ENCODE peak calls at places on chromosomes 4 and X, in four cellular contexts. One of them, this sample, is unnamed.

GRCh38 chr4:92305148-92305877 is 1.5 kb downstream of the GRID2 start:
- DNase-seq in K562: peak; percentile 0
- DNase-seq in GM12878: no peak
- DNase-seq in IMR-90: peak; percentile 32
- DNase-seq in this sample: peak; percentile 67

GRCh38 chr4:188603646-188604045 is 464.4 kb downstream of the TRIML1 start:
- DNase-seq in GM12878: no peak
- DNase-seq in K562: no peak
- DNase-seq in IMR-90: peak; percentile 12
- DNase-seq in this sample: no peak

GRCh38 chrX:151702021-151702714 is 6.9 kb downstream of the PRRG3 start:
- DNase-seq in GM12878: no peak
- DNase-seq in IMR-90: no peak
- DNase-seq in K562: no peak
- DNase-seq in this sample: no peak

GRCh38 chr4:119525005-119525749 is 103.4 kb downstream of the PDE5A start:
- DNase-seq in GM12878: no peak
- DNase-seq in K562: no peak
- DNase-seq in IMR-90: peak; percentile 91
- DNase-seq in this sample: peak; percentile 90

GRCh38 chr4:16591867-16592266 is 306.6 kb downstream of the LDB2 start:
- DNase-seq in K562: no peak
- DNase-seq in GM12878: no peak
- DNase-seq in IMR-90: no peak
- DNase-seq in this sample: no peak

GRCh38 chrX:105552395-105552794 is 269.9 kb upstream of the NRK start:
- DNase-seq in IMR-90: no peak
- DNase-seq in GM12878: no peak
- DNase-seq in K562: no peak
- DNase-seq in this sample: peak; percentile 1

GRCh38 chrX:54825716-54826428 is 18.3 kb downstream of the MAGED2 start:
- DNase-seq in K562: no peak
- DNase-seq in IMR-90: peak; percentile 7
- DNase-seq in GM12878: no peak
- DNase-seq in this sample: no peak

GRCh38 chrX:20433376-20433775 is 166.7 kb upstream of the RPS6KA3 start:
- DNase-seq in GM12878: no peak
- DNase-seq in K562: no peak
- DNase-seq in IMR-90: peak; percentile 24
- DNase-seq in this sample: no peak

GRCh38 chrX:107713205-107714195 is 62.1 kb downstream of the TSC22D3 start:
- DNase-seq in IMR-90: no peak
- DNase-seq in K562: no peak
- DNase-seq in GM12878: no peak
- DNase-seq in this sample: no peak

GRCh38 chr4:129972257-129972656 is 876.3 kb downstream of the C4orf33 start:
- DNase-seq in K562: no peak
- DNase-seq in IMR-90: no peak
- DNase-seq in GM12878: no peak
- DNase-seq in this sample: no peak

GRCh38 chrX:20796450-20796849 is 529.7 kb upstream of the RPS6KA3 start:
- DNase-seq in IMR-90: no peak
- DNase-seq in K562: no peak
- DNase-seq in GM12878: no peak
- DNase-seq in this sample: no peak

GRCh38 chr4:115201042-115201330 is 87.6 kb upstream of the NDST4 start:
- DNase-seq in GM12878: no peak
- DNase-seq in K562: no peak
- DNase-seq in IMR-90: no peak
- DNase-seq in this sample: no peak

GRCh38 chr4:89838005-89838404 is 1.0 kb upstream of the SNCA start:
- DNase-seq in GM12878: no peak
- DNase-seq in IMR-90: no peak
- DNase-seq in K562: peak; percentile 8
- DNase-seq in this sample: peak; percentile 63

GRCh38 chrX:102669526-102669925 is 18.2 kb downstream of the GPRASP1 start:
- DNase-seq in GM12878: no peak
- DNase-seq in IMR-90: no peak
- DNase-seq in K562: no peak
- DNase-seq in this sample: peak; percentile 47

GRCh38 chrX:78199851-78200250 is 60.4 kb upstream of the TAF9B start:
- DNase-seq in IMR-90: peak; percentile 8
- DNase-seq in K562: peak; percentile 48
- DNase-seq in GM12878: no peak
- DNase-seq in this sample: peak; percentile 21

GRCh38 chr4:100189820-100190642 is at the start of gene DDIT4L:
- DNase-seq in GM12878: no peak
- DNase-seq in K562: peak; percentile 1
- DNase-seq in IMR-90: peak; percentile 37
- DNase-seq in this sample: peak; percentile 42

GRCh38 chrX:107894038-107894437 is 68.4 kb downstream of the MID2 start:
- DNase-seq in GM12878: peak; percentile 20
- DNase-seq in IMR-90: peak; percentile 42
- DNase-seq in K562: peak; percentile 50
- DNase-seq in this sample: peak; percentile 47

GRCh38 chr4:3682236-3683076 is 83.7 kb upstream of the ADRA2C start:
- DNase-seq in K562: no peak
- DNase-seq in GM12878: no peak
- DNase-seq in IMR-90: no peak
- DNase-seq in this sample: no peak

GRCh38 chr4:141155586-141155985 is 22.3 kb upstream of the RNF150 start:
- DNase-seq in IMR-90: no peak
- DNase-seq in K562: no peak
- DNase-seq in GM12878: no peak
- DNase-seq in this sample: no peak

GRCh38 chr4:7196731-7197130 is 4.4 kb downstream of the SORCS2 start:
- DNase-seq in IMR-90: no peak
- DNase-seq in K562: no peak
- DNase-seq in GM12878: no peak
- DNase-seq in this sample: no peak
- TF ChIP-seq FOS in IMR-90: no peak
- TF ChIP-seq FOS in K562: no peak
- TF ChIP-seq FOS in GM12878: no peak
- TF ChIP-seq FOS in this sample: no peak

DNA sequence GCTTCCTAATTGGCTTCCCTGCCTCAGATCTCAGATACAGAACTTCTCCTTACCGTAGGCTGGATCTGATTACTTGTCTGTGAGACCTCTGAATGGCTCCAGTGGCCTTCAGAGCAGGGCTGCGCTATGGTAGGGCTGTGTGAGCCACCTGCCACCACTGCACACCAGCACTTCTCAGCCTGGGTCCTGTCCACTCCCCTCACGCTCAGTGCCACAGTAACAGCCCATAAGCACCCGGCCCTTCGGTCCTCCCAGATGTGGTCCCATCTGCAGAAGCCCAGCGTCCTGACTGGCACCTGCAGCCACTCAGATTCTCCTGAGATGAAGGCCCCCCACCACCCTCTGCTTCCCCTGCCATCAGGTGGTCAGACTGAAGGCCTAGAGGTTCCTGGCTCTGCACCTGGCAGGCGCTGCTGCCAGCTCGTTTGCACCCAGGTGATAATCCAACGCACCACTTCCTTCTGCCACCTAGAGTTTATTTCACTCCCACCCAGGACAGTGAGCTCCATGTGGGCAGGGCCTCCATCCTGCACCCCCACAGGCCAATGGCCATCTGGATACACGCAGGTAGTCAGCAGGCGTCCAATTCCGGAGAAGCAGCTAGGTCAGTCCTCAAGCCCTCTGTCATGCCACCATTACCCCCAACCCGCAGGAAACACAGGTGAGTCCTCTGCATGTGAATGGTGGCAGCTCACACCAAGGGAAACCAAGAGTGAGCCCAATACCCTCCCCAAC is 5.4 kb downstream of the WDR1 start:
- DNase-seq in IMR-90: no peak
- DNase-seq in K562: no peak
- DNase-seq in GM12878: no peak
- DNase-seq in this sample: no peak
- TF ChIP-seq FOS in IMR-90: no peak
- TF ChIP-seq FOS in K562: no peak
- TF ChIP-seq FOS in GM12878: no peak
- TF ChIP-seq FOS in this sample: no peak

DNA sequence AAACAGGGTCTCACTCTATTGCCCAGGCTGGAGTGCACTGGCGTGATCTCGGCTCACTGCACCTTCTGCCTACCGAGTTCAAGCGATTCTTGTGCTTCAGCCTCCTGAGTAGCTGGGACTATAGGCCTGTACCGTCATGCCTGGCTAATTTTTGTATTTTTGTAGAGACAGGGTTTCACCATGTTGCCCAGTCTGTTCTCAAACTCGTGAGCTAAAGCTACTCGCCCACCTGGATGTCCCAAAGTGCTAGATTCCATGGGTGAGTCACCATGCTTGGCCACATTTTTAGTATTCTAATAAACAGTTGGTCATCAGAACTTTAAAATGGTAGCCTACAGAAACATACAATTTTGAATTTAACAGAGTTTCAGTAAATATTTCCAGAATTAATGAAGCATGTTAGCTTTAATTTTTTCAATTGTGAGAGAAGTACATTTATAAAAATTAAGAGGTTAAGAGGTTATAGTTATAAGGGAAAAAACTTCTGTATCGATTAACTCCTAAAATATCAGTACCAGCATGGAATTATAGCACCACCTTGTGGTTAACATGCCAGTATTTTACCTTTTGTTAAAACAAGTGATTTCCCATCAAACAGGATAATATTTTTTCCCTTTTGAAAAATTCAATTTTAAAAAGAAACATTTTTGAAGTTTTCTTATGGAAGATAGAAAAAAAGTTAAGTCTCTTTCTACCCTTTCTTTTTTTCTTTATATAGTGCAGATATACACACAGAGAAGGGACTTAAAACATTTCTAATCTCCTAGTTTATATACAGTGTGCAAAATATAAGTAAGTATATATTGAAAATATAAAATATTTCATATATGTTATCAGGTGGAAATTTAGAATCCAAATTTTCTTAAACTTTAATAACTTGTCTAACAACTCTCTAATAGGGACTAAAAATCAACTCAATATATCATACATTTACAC is 35.4 kb downstream of the CEP44 start:
- DNase-seq in IMR-90: peak; percentile 46
- DNase-seq in GM12878: no peak
- DNase-seq in K562: peak; percentile 54
- DNase-seq in this sample: peak; percentile 45
- TF ChIP-seq FOS in IMR-90: peak; percentile 19
- TF ChIP-seq FOS in GM12878: no peak
- TF ChIP-seq FOS in K562: no peak
- TF ChIP-seq FOS in this sample: no peak

DNA sequence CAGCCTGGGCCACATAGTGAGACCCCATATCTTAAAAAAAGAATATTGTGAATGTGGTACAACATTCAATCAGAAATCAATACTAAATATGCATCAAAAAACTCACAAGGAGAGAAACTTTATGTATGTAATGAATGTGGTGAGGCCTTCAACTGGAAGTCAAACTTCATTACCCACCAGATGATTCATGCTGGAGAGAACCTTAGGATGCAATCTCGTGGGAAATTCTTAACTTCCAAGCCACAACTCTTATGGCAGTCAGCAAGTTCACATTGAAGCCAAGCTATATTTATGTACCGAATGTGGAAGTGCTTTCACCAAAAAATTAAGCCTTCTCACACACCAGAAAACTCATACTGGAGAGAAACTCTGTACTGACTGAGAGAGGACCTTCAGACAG is 84.5 kb upstream of the UXT start:
- DNase-seq in IMR-90: peak; percentile 21
- DNase-seq in GM12878: no peak
- DNase-seq in K562: no peak
- DNase-seq in this sample: no peak
- TF ChIP-seq FOS in IMR-90: no peak
- TF ChIP-seq FOS in GM12878: no peak
- TF ChIP-seq FOS in K562: no peak
- TF ChIP-seq FOS in this sample: no peak

GRCh38 chr4:14716622-14717021 is 285.7 kb upstream of the CPEB2 start:
- DNase-seq in K562: no peak
- DNase-seq in GM12878: no peak
- DNase-seq in IMR-90: no peak
- DNase-seq in this sample: no peak

GRCh38 chr4:14719053-14719452 is 283.2 kb upstream of the CPEB2 start:
- DNase-seq in GM12878: no peak
- DNase-seq in IMR-90: peak; percentile 7
- DNase-seq in K562: no peak
- DNase-seq in this sample: no peak
- TF ChIP-seq FOS in GM12878: no peak
- TF ChIP-seq FOS in IMR-90: no peak
- TF ChIP-seq FOS in K562: no peak
- TF ChIP-seq FOS in this sample: no peak

This sample was measured in endothelial cell of umbilical vein.